ENCODE peak calls at places on chromosome 13, in eight cellular contexts. M is lower lobe of right lung; H is kidney epithelial cell; L is psoas muscle; S is heart right ventricle; T is CD4-positive, alpha-beta T cell; D is IMR-90; X is cardiac muscle cell. J is an unnamed sample.

GRCh38 chr13:101397742-101398141 is 18.6 kb downstream of the NALCN start:
- DNase-seq in M (no peak), H (peak; percentile 48), L (no peak), S (no peak), T (no peak), D (peak; percentile 92), X (no peak), J (no peak)

GRCh38 chr13:21435710-21436151 is 23.4 kb downstream of the ZDHHC20 start:
- DNase-seq in M (peak; percentile 70), H (peak; percentile 75), L (peak; percentile 38), S (peak; percentile 45), T (no peak), D (peak; percentile 89), X (peak; percentile 79), J (peak; percentile 65)

GRCh38 chr13:100517135-100517534 is 71.5 kb downstream of the GGACT start:
- DNase-seq in M (no peak), H (peak; percentile 32), L (no peak), S (no peak), T (no peak), D (no peak), X (no peak), J (no peak)

GRCh38 chr13:97261254-97262015 is 39.3 kb downstream of the MBNL2 start:
- DNase-seq in M (no peak), H (no peak), L (no peak), S (no peak), T (no peak), D (no peak), X (no peak), J (no peak)

GRCh38 chr13:95684463-95684862 is 7.5 kb downstream of the DNAJC3 start:
- DNase-seq in M (no peak), H (no peak), L (no peak), S (no peak), T (no peak), D (no peak), X (no peak), J (no peak)

GRCh38 chr13:73034901-73035300 is 23.9 kb upstream of the KLF5 start:
- DNase-seq in M (no peak), H (no peak), L (no peak), S (no peak), T (no peak), D (no peak), X (no peak), J (no peak)

GRCh38 chr13:44903596-44903995 is 85.7 kb downstream of the NUFIP1 start:
- DNase-seq in M (peak; percentile 57), H (no peak), L (peak; percentile 89), S (peak; percentile 81), T (no peak), D (peak; percentile 84), X (peak; percentile 95), J (peak; percentile 84)

GRCh38 chr13:33639640-33640080 is 178.3 kb upstream of the RFC3 start:
- DNase-seq in M (no peak), H (no peak), L (no peak), S (no peak), T (no peak), D (no peak), X (no peak), J (no peak)

GRCh38 chr13:82165396-82166174 is 1716.7 kb downstream of the SLITRK1 start:
- DNase-seq in M (no peak), H (no peak), L (no peak), S (peak; percentile 2), T (no peak), D (no peak), X (no peak), J (no peak)

GRCh38 chr13:68190826-68191225 is 960.7 kb upstream of the PCDH9 start:
- DNase-seq in M (no peak), H (peak; percentile 63), L (no peak), S (no peak), T (no peak), D (no peak), X (no peak), J (no peak)

GRCh38 chr13:70841240-70842061 is 733.2 kb upstream of the KLHL1 start:
- DNase-seq in M (no peak), H (no peak), L (no peak), S (no peak), T (no peak), D (no peak), X (no peak), J (no peak)

GRCh38 chr13:68697551-68697950 is 1410.1 kb upstream of the ATXN8OS start:
- DNase-seq in M (no peak), H (peak; percentile 1), L (no peak), S (no peak), T (no peak), D (no peak), X (no peak), J (no peak)

GRCh38 chr13:73368608-73369007 is 309.8 kb downstream of the KLF5 start:
- DNase-seq in M (no peak), H (no peak), L (no peak), S (no peak), T (no peak), D (no peak), X (no peak), J (no peak)

GRCh38 chr13:61255035-61255796 is 160.4 kb downstream of the PCDH20 start:
- DNase-seq in M (no peak), H (no peak), L (no peak), S (no peak), T (no peak), D (no peak), X (peak; percentile 23), J (no peak)

GRCh38 chr13:27011661-27012060 is 159.9 kb downstream of the USP12 start:
- DNase-seq in M (no peak), H (no peak), L (no peak), S (no peak), T (no peak), D (no peak), X (no peak), J (no peak)

DNA sequence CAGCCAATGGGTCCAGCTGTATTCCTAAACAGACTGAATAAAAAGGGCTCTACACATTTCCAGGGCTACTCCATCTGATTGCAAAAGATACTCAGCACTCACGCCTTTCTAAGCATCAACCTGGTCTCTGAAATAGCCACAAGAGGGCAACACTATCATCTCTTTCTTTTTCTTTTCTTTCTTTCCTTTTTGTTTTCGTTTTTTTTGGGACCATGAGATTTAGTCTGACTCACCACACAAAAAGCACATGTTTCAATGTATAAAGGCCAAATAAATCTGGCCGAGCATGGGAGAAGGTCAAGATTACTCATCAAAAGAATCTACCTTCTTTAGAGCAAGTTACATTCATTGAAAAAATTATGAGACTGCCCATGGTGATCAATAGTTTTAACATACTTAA is 805.6 kb upstream of the ARGLU1 start:
- DNase-seq in M (no peak), H (peak; percentile 57), L (no peak), S (no peak), T (no peak), D (peak; percentile 91), X (peak; percentile 75), J (peak; percentile 39)
- TF ChIP-seq CTCF in M (peak; percentile 45), H (peak; percentile 55), L (peak; percentile 19), S (peak; percentile 40), T (no peak), D (peak; percentile 84), X (peak; percentile 60), J (peak; percentile 65)

GRCh38 chr13:24998433-24998832 is 97.5 kb upstream of the PABPC3 start:
- DNase-seq in M (no peak), H (no peak), L (no peak), S (no peak), T (no peak), D (no peak), X (no peak), J (no peak)

GRCh38 chr13:24997367-24997967 is 98.5 kb upstream of the PABPC3 start:
- DNase-seq in M (no peak), H (no peak), L (no peak), S (no peak), T (no peak), D (peak; percentile 27), X (peak; percentile 47), J (no peak)

DNA sequence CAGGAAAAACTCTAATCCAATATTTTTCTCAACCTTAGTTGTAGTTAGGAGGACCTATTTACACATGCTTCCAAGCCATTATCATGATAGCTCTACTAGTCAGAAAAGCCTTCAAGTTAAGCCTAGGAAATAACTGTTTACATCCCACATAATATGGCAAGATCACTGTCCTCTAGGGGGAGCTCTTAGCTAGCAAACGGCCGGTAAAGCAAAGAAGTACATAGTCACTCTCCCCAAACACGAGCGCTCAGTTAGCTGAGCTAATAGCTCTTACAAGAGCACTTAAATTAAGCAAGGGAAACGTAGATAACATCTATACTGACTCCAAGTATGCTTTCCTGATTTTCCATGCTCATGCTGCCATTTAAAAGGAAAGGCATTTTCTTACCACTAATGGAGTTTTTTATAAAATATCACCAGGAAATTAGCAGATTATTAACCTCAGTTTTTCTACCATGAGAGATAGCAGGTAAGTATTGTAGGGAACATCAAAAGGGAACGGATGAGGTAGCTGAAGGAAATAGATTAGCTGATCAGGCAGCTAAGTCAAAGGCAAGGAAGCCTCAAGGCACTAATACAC is 100.6 kb upstream of the PABPC3 start:
- DNase-seq in M (no peak), H (peak; percentile 65), L (no peak), S (no peak), T (peak; percentile 15), D (peak; percentile 82), X (peak; percentile 90), J (peak; percentile 71)
- TF ChIP-seq CTCF in M (peak; percentile 76), H (peak; percentile 88), L (peak; percentile 69), S (peak; percentile 78), T (peak; percentile 82), D (peak; percentile 87), X (peak; percentile 92), J (peak; percentile 89)

GRCh38 chr13:51772105-51772455 is 31.9 kb downstream of the DHRS12 start:
- DNase-seq in M (no peak), H (no peak), L (no peak), S (no peak), T (no peak), D (no peak), X (no peak), J (no peak)

GRCh38 chr13:51772781-51773180 is 31.2 kb downstream of the DHRS12 start:
- DNase-seq in M (no peak), H (no peak), L (no peak), S (no peak), T (no peak), D (no peak), X (no peak), J (no peak)

GRCh38 chr13:51770160-51770559 is 33.8 kb downstream of the DHRS12 start:
- DNase-seq in M (no peak), H (no peak), L (no peak), S (no peak), T (no peak), D (no peak), X (no peak), J (no peak)

GRCh38 chr13:51770681-51771417 is 33.1 kb downstream of the DHRS12 start:
- DNase-seq in M (no peak), H (no peak), L (no peak), S (no peak), T (no peak), D (no peak), X (no peak), J (no peak)

GRCh38 chr13:51771418-51772104 is 32.4 kb downstream of the DHRS12 start:
- DNase-seq in M (no peak), H (no peak), L (no peak), S (no peak), T (no peak), D (no peak), X (no peak), J (no peak)
- TF ChIP-seq CTCF in M (no peak), H (no peak), L (no peak), S (peak; percentile 17), T (no peak), D (no peak), X (no peak), J (no peak)

DNA sequence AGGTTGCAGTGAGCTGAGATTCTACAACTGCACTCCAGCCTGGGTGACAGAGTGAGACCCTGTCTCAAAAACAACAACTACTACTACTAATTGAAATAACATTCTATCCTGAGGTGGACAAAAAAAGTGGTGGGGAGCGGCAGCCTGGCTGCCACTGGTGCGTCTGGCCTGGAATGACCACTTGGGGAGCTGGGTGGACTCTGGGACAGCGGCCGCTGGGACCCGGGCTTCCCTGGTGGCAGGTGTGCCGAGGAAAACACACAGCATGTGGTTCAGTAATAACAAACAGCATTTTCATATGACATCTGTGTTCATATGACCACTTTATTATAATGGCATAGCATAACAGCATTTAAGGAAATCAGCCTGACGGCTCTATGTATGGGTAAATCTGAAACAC is 33.9 kb downstream of the TFDP1 start:
- DNase-seq in M (no peak), H (no peak), L (no peak), S (no peak), T (no peak), D (no peak), X (no peak), J (no peak)
- TF ChIP-seq CTCF in M (no peak), H (no peak), L (no peak), S (no peak), T (no peak), D (no peak), X (no peak), J (no peak)

J was measured in AG09319.